ENCODE peak calls at places on chromosomes 4 and X, in nine cellular contexts. O is GM12865, A is fibroblast of pulmonary artery, Y is endothelial cell, V is lower leg skin, G is kidney, D is heart right ventricle, B is endothelial cell of umbilical vein, T is left ventricle myocardium inferior. R is an unnamed sample.

GRCh38 chr4:173181769-173182374 is 13.3 kb downstream of the GALNT7 start:
- DNase-seq in O (no peak), A (peak; percentile 59), Y (no peak), V (no peak), G (no peak), D (no peak), B (peak; percentile 88), T (no peak), R (no peak)

GRCh38 chrX:130118941-130119640 is 8.8 kb upstream of the ELF4 start:
- DNase-seq in O (no peak), A (peak; percentile 35), Y (no peak), V (no peak), G (no peak), D (no peak), B (no peak), T (no peak), R (no peak)

GRCh38 chrX:110210417-110211139 is 107.3 kb downstream of the AMMECR1 start:
- DNase-seq in O (no peak), A (peak; percentile 73), Y (no peak), V (no peak), G (no peak), D (no peak), B (peak; percentile 72), T (no peak), R (no peak)

GRCh38 chr4:76767983-76768382 is 130.0 kb downstream of the SOWAHB start:
- DNase-seq in O (no peak), A (peak; percentile 24), Y (no peak), V (no peak), G (no peak), D (no peak), B (no peak), T (no peak), R (no peak)

GRCh38 chr4:160835789-160836188 is 1328.0 kb downstream of the FSTL5 start:
- DNase-seq in O (no peak), A (no peak), Y (no peak), V (no peak), G (peak; percentile 75), D (no peak), B (no peak), T (no peak), R (no peak)

GRCh38 chrX:97016106-97016505 is 132.4 kb downstream of the RPA4 start:
- DNase-seq in O (no peak), A (no peak), Y (no peak), V (no peak), G (no peak), D (no peak), B (no peak), T (no peak), R (no peak)

GRCh38 chr4:20395160-20395773 is 143.6 kb downstream of the SLIT2 start:
- DNase-seq in O (peak; percentile 31), A (peak; percentile 50), Y (peak; percentile 61), V (no peak), G (no peak), D (no peak), B (peak; percentile 45), T (no peak), R (no peak)

GRCh38 chr4:185933078-185933581 is 121.1 kb upstream of the SORBS2 start:
- DNase-seq in O (no peak), A (peak; percentile 54), Y (peak; percentile 6), V (no peak), G (no peak), D (no peak), B (peak; percentile 13), T (no peak), R (no peak)

GRCh38 chr4:142607976-142608375 is 238.1 kb downstream of the INPP4B start:
- DNase-seq in O (no peak), A (no peak), Y (no peak), V (no peak), G (no peak), D (no peak), B (no peak), T (no peak), R (no peak)

GRCh38 chrX:19440713-19441112 is 74.6 kb downstream of the MAP3K15 start:
- DNase-seq in O (no peak), A (peak; percentile 61), Y (no peak), V (no peak), G (no peak), D (no peak), B (no peak), T (no peak), R (no peak)

GRCh38 chr4:22504931-22505330 is 10.9 kb downstream of the ADGRA3 start:
- DNase-seq in O (no peak), A (no peak), Y (no peak), V (no peak), G (no peak), D (no peak), B (no peak), T (no peak), R (no peak)

GRCh38 chr4:13545394-13545808 is 1.1 kb upstream of the NKX3-2 start:
- DNase-seq in O (no peak), A (no peak), Y (no peak), V (no peak), G (no peak), D (no peak), B (no peak), T (no peak), R (no peak)

GRCh38 chr4:167623241-167623572 is 388.9 kb upstream of the SPOCK3 start:
- DNase-seq in O (no peak), A (no peak), Y (no peak), V (no peak), G (no peak), D (no peak), B (no peak), T (no peak), R (no peak)

DNA sequence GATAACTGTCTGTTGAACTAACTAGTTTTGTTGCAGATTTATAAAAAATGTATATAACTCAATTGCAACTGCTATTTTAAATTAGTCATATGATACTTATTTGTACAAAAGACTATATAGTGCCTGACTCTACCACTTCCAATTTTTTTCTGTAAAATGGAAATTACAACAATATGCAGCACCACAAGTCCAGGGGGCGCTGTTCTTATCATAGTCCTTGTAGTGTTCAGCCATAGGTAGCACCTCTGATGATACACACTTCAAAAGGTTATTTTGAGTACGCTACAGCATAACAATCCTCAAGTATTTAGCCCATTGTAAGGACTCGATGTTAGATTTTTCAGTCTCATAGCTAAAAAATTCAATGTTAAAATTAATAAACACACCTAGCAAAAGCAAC is 174.9 kb downstream of the CORIN start:
- DNase-seq in O (peak; percentile 22), A (no peak), Y (peak; percentile 34), V (no peak), G (no peak), D (no peak), B (no peak), T (no peak), R (no peak)
- TF ChIP-seq CTCF in O (peak; percentile 29), A (peak; percentile 26), Y (peak; percentile 76), V (no peak), G (no peak), D (no peak), B (peak; percentile 35), T (peak; percentile 26), R (peak; percentile 37)

GRCh38 chrX:34632404-34632803 is 24.7 kb downstream of the TMEM47 start:
- DNase-seq in O (no peak), A (no peak), Y (no peak), V (no peak), G (no peak), D (no peak), B (no peak), T (no peak), R (no peak)

GRCh38 chrX:34642849-34643248 is 14.2 kb downstream of the TMEM47 start:
- DNase-seq in O (no peak), A (no peak), Y (no peak), V (no peak), G (no peak), D (no peak), B (no peak), T (no peak), R (no peak)

GRCh38 chrX:34638116-34638515 is 19.0 kb downstream of the TMEM47 start:
- DNase-seq in O (peak; percentile 11), A (peak; percentile 66), Y (peak; percentile 19), V (no peak), G (no peak), D (no peak), B (peak; percentile 39), T (no peak), R (no peak)
- TF ChIP-seq CTCF in O (no peak), A (peak; percentile 38), Y (peak; percentile 55), V (no peak), G (peak; percentile 23), D (peak; percentile 55), B (peak; percentile 35), T (peak; percentile 63), R (peak; percentile 74)

GRCh38 chrX:11757397-11757728 is 674 bp upstream of the MSL3 start:
- DNase-seq in O (no peak), A (no peak), Y (no peak), V (peak; percentile 87), G (no peak), D (no peak), B (no peak), T (no peak), R (no peak)

GRCh38 chrX:11759461-11760311 is 1.6 kb downstream of the MSL3 start:
- DNase-seq in O (peak; percentile 93), A (peak; percentile 93), Y (peak; percentile 61), V (peak; percentile 93), G (peak; percentile 79), D (peak; percentile 50), B (peak; percentile 89), T (peak; percentile 73), R (peak; percentile 90)

GRCh38 chrX:11757729-11758399 is at the start of gene MSL3:
- DNase-seq in O (peak; percentile 80), A (peak; percentile 68), Y (peak; percentile 55), V (no peak), G (peak; percentile 87), D (peak; percentile 67), B (peak; percentile 71), T (peak; percentile 58), R (peak; percentile 87)

GRCh38 chrX:11759172-11759460 is 1.1 kb downstream of the MSL3 start:
- DNase-seq in O (no peak), A (no peak), Y (no peak), V (no peak), G (no peak), D (no peak), B (no peak), T (no peak), R (no peak)

DNA sequence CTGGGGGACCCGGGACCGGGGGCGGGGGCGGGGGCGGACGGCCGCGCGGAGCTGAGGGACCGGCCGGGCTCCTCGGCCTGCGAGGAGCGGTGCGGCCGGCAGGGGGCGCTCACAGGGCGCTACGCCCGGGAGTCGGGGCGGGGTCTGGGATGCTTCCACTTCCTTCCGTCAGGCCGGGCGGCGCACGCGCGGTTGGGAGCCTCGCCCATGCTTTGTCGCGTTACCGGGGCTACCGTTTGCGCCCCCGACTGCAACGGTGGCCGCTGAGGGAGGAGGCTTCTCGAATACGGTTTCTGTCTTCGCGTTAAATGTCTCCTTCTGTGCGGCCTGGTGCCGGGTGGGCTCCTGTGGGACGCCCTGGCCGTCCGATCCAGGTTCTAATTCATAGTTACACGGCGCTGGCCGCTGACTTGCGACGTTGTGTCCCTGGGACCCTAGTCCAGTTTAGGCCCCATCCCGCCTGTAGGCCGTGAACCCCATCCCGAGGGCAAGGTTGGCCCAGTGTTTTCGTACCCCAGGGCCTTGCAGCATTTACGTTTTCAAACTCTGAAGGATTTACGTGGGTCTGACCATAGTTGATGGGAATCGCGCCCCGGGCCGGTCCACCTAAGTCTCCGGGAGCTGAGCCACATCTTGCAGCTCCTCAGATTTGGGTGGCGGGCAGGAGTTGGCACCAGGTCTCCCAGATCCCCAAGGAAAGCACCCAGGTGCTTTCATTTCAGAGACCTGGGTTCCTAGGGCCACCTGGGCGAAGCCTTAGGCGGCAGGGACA is 549 bp downstream of the MSL3 start:
- DNase-seq in O (peak; percentile 93), A (peak; percentile 84), Y (peak; percentile 84), V (peak; percentile 97), G (peak; percentile 96), D (peak; percentile 89), B (peak; percentile 78), T (peak; percentile 88), R (peak; percentile 96)
- TF ChIP-seq CTCF in O (peak; percentile 61), A (peak; percentile 21), Y (peak; percentile 81), V (no peak), G (peak; percentile 39), D (peak; percentile 95), B (peak; percentile 73), T (peak; percentile 83), R (peak; percentile 87)

GRCh38 chr4:154683956-154684681 is 59.7 kb upstream of the LRAT start:
- DNase-seq in O (no peak), A (no peak), Y (no peak), V (no peak), G (no peak), D (no peak), B (no peak), T (no peak), R (no peak)
- TF ChIP-seq CTCF in O (no peak), A (no peak), Y (no peak), V (no peak), G (no peak), D (no peak), B (no peak), T (no peak), R (no peak)

R was measured in osteocyte.